ENCODE peak calls at places on chromosomes 16 and 17, in seven cellular contexts. One of them, this sample, is unnamed.

GRCh38 chr16:50719401-50720337 is 22.2 kb upstream of the CYLD start:
- DNase-seq in IMR-90: no peak
- DNase-seq in thyroid gland: no peak
- DNase-seq in GM06990: no peak
- DNase-seq in fibroblast of lung: no peak
- DNase-seq in pancreas: peak; percentile 38
- DNase-seq in bronchial epithelial cell: no peak
- DNase-seq in this sample: peak; percentile 56

GRCh38 chr17:66422181-66422580 is 119.8 kb downstream of the PRKCA start:
- DNase-seq in bronchial epithelial cell: peak; percentile 51
- DNase-seq in thyroid gland: no peak
- DNase-seq in fibroblast of lung: peak; percentile 72
- DNase-seq in GM06990: no peak
- DNase-seq in pancreas: no peak
- DNase-seq in IMR-90: peak; percentile 68
- DNase-seq in this sample: no peak

GRCh38 chr17:32495347-32496253 is 8.8 kb downstream of the CDK5R1 start:
- DNase-seq in pancreas: peak; percentile 68
- DNase-seq in GM06990: no peak
- DNase-seq in fibroblast of lung: peak; percentile 64
- DNase-seq in thyroid gland: no peak
- DNase-seq in bronchial epithelial cell: no peak
- DNase-seq in IMR-90: peak; percentile 30
- DNase-seq in this sample: no peak

GRCh38 chr16:71893888-71894228 is 1.5 kb upstream of the IST1 start:
- DNase-seq in fibroblast of lung: no peak
- DNase-seq in thyroid gland: no peak
- DNase-seq in bronchial epithelial cell: no peak
- DNase-seq in IMR-90: no peak
- DNase-seq in pancreas: no peak
- DNase-seq in GM06990: no peak
- DNase-seq in this sample: no peak

GRCh38 chr17:76519667-76520066 is 17.8 kb downstream of the CYGB start:
- DNase-seq in fibroblast of lung: no peak
- DNase-seq in thyroid gland: no peak
- DNase-seq in pancreas: no peak
- DNase-seq in GM06990: no peak
- DNase-seq in bronchial epithelial cell: no peak
- DNase-seq in IMR-90: no peak
- DNase-seq in this sample: no peak

GRCh38 chr16:80997139-80997798 is 9.4 kb downstream of the CMC2 start:
- DNase-seq in thyroid gland: no peak
- DNase-seq in pancreas: no peak
- DNase-seq in IMR-90: no peak
- DNase-seq in fibroblast of lung: peak; percentile 53
- DNase-seq in bronchial epithelial cell: peak; percentile 3
- DNase-seq in GM06990: no peak
- DNase-seq in this sample: no peak

GRCh38 chr17:64219571-64219970 is 43.5 kb downstream of the TEX2 start:
- DNase-seq in pancreas: no peak
- DNase-seq in IMR-90: no peak
- DNase-seq in fibroblast of lung: no peak
- DNase-seq in bronchial epithelial cell: no peak
- DNase-seq in thyroid gland: no peak
- DNase-seq in GM06990: no peak
- DNase-seq in this sample: no peak

GRCh38 chr16:69131167-69131748 is 1.1 kb downstream of the CHTF8 start:
- DNase-seq in bronchial epithelial cell: no peak
- DNase-seq in fibroblast of lung: peak; percentile 38
- DNase-seq in pancreas: no peak
- DNase-seq in thyroid gland: no peak
- DNase-seq in IMR-90: peak; percentile 24
- DNase-seq in GM06990: no peak
- DNase-seq in this sample: peak; percentile 28

GRCh38 chr16:79154081-79154480 is 446.5 kb downstream of the MAF start:
- DNase-seq in thyroid gland: peak; percentile 22
- DNase-seq in IMR-90: no peak
- DNase-seq in pancreas: no peak
- DNase-seq in fibroblast of lung: no peak
- DNase-seq in bronchial epithelial cell: no peak
- DNase-seq in GM06990: no peak
- DNase-seq in this sample: no peak

GRCh38 chr17:30000001-30000754 is 58.7 kb downstream of the EFCAB5 start:
- DNase-seq in bronchial epithelial cell: no peak
- DNase-seq in GM06990: no peak
- DNase-seq in pancreas: no peak
- DNase-seq in IMR-90: no peak
- DNase-seq in thyroid gland: no peak
- DNase-seq in fibroblast of lung: no peak
- DNase-seq in this sample: no peak
- H3K4me3 ChIP-seq in bronchial epithelial cell: no peak overlapping the region
- H3K4me3 ChIP-seq in GM06990: no peak overlapping the region
- H3K4me3 ChIP-seq in pancreas: no peak overlapping the region
- H3K4me3 ChIP-seq in IMR-90: no peak overlapping the region
- H3K4me3 ChIP-seq in thyroid gland: no peak overlapping the region
- H3K4me3 ChIP-seq in fibroblast of lung: no peak overlapping the region
- H3K4me3 ChIP-seq in this sample: no peak overlapping the region

DNA sequence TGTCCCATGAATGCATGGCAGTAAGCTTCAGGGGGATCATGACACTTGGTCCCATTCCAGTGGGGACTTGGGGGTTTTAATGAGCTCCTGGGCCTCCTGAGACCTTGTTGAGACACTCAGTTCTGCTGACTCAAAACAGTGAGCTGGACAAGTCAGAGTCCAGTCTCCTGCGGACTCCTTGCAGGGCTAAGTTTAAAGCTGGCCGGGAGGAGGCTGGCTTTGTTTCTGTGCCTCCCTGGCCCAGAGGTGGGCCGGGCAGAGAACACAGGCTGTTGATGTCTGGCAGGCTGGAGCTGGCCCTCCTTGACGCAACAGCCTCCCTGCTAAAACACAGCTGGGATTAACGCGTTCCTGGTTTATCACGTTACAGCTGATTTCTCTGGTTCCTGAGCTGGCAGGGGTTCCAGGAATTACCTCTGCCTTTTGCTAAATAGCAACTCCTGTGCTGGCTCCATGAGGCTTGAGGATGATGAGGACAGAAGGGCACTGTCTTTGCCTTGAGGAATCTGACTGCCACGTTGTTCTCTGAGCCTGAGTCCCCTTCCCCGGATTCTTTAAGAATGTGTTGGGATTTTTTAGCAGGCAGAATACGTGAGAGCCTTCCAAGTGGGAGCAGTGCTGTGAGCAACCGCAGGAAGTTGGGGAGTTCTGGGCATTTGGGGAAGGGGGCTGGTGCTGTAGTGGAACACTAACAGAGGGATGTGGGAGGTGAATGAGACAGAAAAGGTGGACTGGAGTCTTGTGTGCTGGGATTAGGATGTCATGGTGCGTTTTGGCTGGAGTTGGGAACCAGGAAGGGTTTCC is 2.0 kb downstream of the GPT2 start:
- DNase-seq in bronchial epithelial cell: peak; percentile 71
- DNase-seq in fibroblast of lung: peak; percentile 74
- DNase-seq in IMR-90: peak; percentile 81
- DNase-seq in pancreas: peak; percentile 75
- DNase-seq in GM06990: no peak
- DNase-seq in thyroid gland: no peak
- DNase-seq in this sample: no peak
- H3K4me3 ChIP-seq in bronchial epithelial cell: peak overlapping the region; percentile 81
- H3K4me3 ChIP-seq in fibroblast of lung: peak overlapping the region; percentile 75
- H3K4me3 ChIP-seq in IMR-90: peak overlapping the region; percentile 9
- H3K4me3 ChIP-seq in pancreas: peak overlapping the region; percentile 91
- H3K4me3 ChIP-seq in GM06990: no peak overlapping the region
- H3K4me3 ChIP-seq in thyroid gland: no peak overlapping the region
- H3K4me3 ChIP-seq in this sample: no peak overlapping the region

GRCh38 chr17:1328437-1328836 is 49.0 kb downstream of the TRARG1 start:
- DNase-seq in fibroblast of lung: no peak
- DNase-seq in GM06990: no peak
- DNase-seq in IMR-90: no peak
- DNase-seq in thyroid gland: no peak
- DNase-seq in pancreas: no peak
- DNase-seq in bronchial epithelial cell: no peak
- DNase-seq in this sample: no peak
- H3K4me3 ChIP-seq in fibroblast of lung: no peak overlapping the region
- H3K4me3 ChIP-seq in GM06990: no peak overlapping the region
- H3K4me3 ChIP-seq in IMR-90: no peak overlapping the region
- H3K4me3 ChIP-seq in thyroid gland: no peak overlapping the region
- H3K4me3 ChIP-seq in pancreas: no peak overlapping the region
- H3K4me3 ChIP-seq in bronchial epithelial cell: no peak overlapping the region
- H3K4me3 ChIP-seq in this sample: no peak overlapping the region

GRCh38 chr17:48499248-48499647 is 31.6 kb downstream of the HOXB1 start:
- DNase-seq in GM06990: no peak
- DNase-seq in pancreas: no peak
- DNase-seq in fibroblast of lung: peak; percentile 51
- DNase-seq in thyroid gland: no peak
- DNase-seq in bronchial epithelial cell: peak; percentile 62
- DNase-seq in IMR-90: peak; percentile 72
- DNase-seq in this sample: no peak

GRCh38 chr17:48497103-48497502 is 33.7 kb downstream of the HOXB1 start:
- DNase-seq in GM06990: no peak
- DNase-seq in bronchial epithelial cell: peak; percentile 63
- DNase-seq in thyroid gland: no peak
- DNase-seq in pancreas: no peak
- DNase-seq in IMR-90: peak; percentile 89
- DNase-seq in fibroblast of lung: peak; percentile 82
- DNase-seq in this sample: no peak

GRCh38 chr17:48500435-48501426 is 30.1 kb downstream of the HOXB1 start:
- DNase-seq in bronchial epithelial cell: no peak
- DNase-seq in thyroid gland: no peak
- DNase-seq in fibroblast of lung: peak; percentile 59
- DNase-seq in IMR-90: peak; percentile 64
- DNase-seq in GM06990: no peak
- DNase-seq in pancreas: no peak
- DNase-seq in this sample: no peak

GRCh38 chr17:48499743-48500434 is 30.9 kb downstream of the HOXB1 start:
- DNase-seq in fibroblast of lung: no peak
- DNase-seq in GM06990: no peak
- DNase-seq in thyroid gland: no peak
- DNase-seq in pancreas: no peak
- DNase-seq in IMR-90: peak; percentile 65
- DNase-seq in bronchial epithelial cell: no peak
- DNase-seq in this sample: no peak

DNA sequence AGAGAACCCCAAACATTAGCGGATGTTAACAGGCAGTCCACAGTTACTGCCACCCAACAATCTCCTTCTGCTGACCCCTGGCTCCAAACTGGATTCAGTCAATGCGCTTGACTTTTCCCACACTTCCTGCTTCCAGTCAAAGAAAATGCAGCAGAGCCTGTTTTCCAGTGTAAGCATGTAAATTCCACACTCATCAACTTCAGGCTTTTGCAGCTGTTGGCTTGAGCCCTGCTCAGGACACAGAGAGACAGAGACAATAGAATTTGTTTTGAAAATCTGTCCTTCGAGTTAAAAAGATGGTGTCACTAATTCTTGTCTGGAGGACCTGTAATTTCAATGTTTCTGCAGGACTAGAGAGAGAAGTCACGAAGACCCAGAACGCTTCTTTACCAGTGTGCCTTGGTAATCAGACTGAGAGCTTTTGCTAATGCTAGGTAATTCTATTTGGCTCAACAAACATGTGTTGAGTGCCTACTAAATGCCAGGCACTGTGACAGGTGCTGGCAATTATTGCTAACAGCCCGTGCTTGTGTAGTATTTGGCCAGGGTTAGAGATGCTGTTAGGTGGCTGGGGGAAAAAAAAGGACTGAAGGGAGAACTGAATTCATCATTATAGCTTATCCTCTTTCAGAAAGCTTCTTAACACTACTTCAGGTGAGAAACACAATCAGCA is 32.5 kb downstream of the HOXB1 start:
- DNase-seq in IMR-90: no peak
- DNase-seq in thyroid gland: no peak
- DNase-seq in fibroblast of lung: no peak
- DNase-seq in bronchial epithelial cell: peak; percentile 33
- DNase-seq in pancreas: no peak
- DNase-seq in GM06990: no peak
- DNase-seq in this sample: no peak
- H3K4me3 ChIP-seq in IMR-90: no peak overlapping the region
- H3K4me3 ChIP-seq in thyroid gland: no peak overlapping the region
- H3K4me3 ChIP-seq in fibroblast of lung: no peak overlapping the region
- H3K4me3 ChIP-seq in bronchial epithelial cell: no peak overlapping the region
- H3K4me3 ChIP-seq in pancreas: no peak overlapping the region
- H3K4me3 ChIP-seq in GM06990: no peak overlapping the region
- H3K4me3 ChIP-seq in this sample: no peak overlapping the region

DNA sequence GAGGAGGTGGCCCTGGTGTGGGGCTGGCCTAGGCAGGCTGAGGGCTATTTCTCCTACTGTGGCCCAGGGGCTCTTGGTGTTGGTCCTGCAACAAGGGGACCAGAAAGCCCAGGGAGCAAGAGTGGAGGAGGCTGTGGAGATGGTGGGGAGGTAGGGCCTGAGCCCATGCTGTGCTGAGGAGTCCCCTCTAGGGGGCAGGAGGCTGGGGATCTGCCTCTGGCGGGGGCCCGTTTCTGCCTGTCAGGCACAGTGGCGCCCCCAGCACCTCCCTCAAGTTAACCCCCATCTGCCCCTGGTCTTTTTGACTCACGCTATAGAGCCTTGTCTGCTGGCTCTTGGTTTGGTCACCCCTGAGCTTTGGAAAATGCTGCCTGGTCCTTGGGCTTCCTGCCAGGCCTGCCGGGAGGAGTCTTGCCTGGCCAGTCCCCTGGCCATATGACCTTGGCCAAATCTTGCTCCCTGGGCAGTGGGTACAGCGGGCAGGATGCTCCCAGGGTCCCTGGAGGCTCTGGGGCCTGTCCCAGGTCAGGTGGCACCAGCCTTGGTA is 5.9 kb downstream of the BAIAP2 start:
- DNase-seq in pancreas: peak; percentile 51
- DNase-seq in fibroblast of lung: peak; percentile 49
- DNase-seq in thyroid gland: peak; percentile 48
- DNase-seq in GM06990: no peak
- DNase-seq in bronchial epithelial cell: no peak
- DNase-seq in IMR-90: no peak
- DNase-seq in this sample: no peak
- H3K4me3 ChIP-seq in pancreas: no peak overlapping the region
- H3K4me3 ChIP-seq in fibroblast of lung: no peak overlapping the region
- H3K4me3 ChIP-seq in thyroid gland: no peak overlapping the region
- H3K4me3 ChIP-seq in GM06990: no peak overlapping the region
- H3K4me3 ChIP-seq in bronchial epithelial cell: no peak overlapping the region
- H3K4me3 ChIP-seq in IMR-90: no peak overlapping the region
- H3K4me3 ChIP-seq in this sample: no peak overlapping the region

DNA sequence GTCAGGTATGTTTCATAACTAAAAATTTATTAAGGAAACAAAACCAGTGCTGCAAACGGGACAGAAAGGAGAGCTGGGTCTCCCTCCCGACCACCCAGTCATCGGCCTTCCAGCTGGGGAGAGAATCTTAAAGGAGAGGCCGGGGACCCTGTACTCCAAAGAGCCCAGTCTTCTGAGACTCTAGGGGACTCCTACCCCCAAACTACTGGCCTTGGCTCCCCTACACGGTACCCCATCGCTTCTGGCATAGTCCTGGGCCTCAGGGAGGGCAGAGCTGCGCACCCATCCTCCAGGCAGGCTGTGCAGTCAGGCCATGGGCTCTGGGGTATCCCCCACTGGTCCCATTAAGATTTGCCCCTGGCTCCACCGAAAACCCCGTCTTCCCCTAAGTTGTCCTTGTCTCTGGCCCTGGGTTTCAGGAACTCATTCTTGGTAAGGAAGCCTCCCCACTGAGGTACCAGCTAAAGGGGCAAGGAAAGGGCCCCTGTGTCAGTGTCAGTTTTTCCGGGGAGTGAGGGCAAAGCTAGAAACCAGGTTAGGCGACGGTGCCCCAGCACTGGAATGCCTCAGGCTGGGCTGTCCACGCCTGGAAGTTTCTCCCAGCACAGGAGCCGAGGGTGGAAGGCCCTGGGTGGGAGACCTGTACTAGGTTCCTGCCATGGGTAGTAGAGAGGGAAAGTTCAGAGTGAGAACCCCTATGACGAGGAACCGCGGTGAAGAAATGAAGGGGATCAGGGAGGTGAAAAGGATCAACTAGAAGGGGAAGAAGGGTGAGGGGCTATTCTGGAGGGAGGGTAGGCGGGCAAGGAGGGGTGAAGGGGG is 5.1 kb downstream of the HIC1 start:
- DNase-seq in IMR-90: no peak
- DNase-seq in GM06990: no peak
- DNase-seq in fibroblast of lung: no peak
- DNase-seq in thyroid gland: no peak
- DNase-seq in bronchial epithelial cell: no peak
- DNase-seq in pancreas: no peak
- DNase-seq in this sample: no peak
- H3K4me3 ChIP-seq in IMR-90: no peak overlapping the region
- H3K4me3 ChIP-seq in GM06990: no peak overlapping the region
- H3K4me3 ChIP-seq in fibroblast of lung: peak overlapping the region; percentile 80
- H3K4me3 ChIP-seq in thyroid gland: no peak overlapping the region
- H3K4me3 ChIP-seq in bronchial epithelial cell: no peak overlapping the region
- H3K4me3 ChIP-seq in pancreas: no peak overlapping the region
- H3K4me3 ChIP-seq in this sample: peak overlapping the region; percentile 59

This sample was measured in colonic mucosa.